ENCODE peak calls at places on chromosomes 3 and 15, in eight cellular contexts. U is germinal center; W is cardiac muscle cell; S is AML-193; O is effector CD4-positive, alpha-beta T cell; Y is activated gamma-delta T cell treated with Interleukin-2 at 50 U/mL for 16 hours; P is astrocyte of the spinal cord; A is HL-60. M is an unnamed sample.

GRCh38 chr15:26624128-26624527 is 148.7 kb downstream of the GABRB3 start:
- DNase-seq in S (no peak), Y (no peak), W (no peak), P (no peak), A (no peak), O (no peak), U (no peak), M (no peak)

GRCh38 chr15:30038667-30039523 is 43.9 kb upstream of the GOLGA8J start:
- DNase-seq in S (no peak), A (no peak), U (no peak), Y (no peak), W (no peak), O (no peak), P (no peak), M (no peak)

GRCh38 chr3:26345613-26346012 is 277.0 kb upstream of the LRRC3B start:
- DNase-seq in A (no peak), Y (no peak), S (no peak), W (no peak), O (no peak), P (no peak), U (no peak), M (no peak)

GRCh38 chr3:9820944-9821343 is 10.9 kb downstream of the TTLL3 start:
- DNase-seq in A (no peak), P (no peak), O (no peak), S (peak), U (no peak), W (peak), Y (no peak), M (no peak)

GRCh38 chr3:71064288-71064975 is 519.1 kb downstream of the FOXP1 start:
- DNase-seq in A (peak), W (peak), U (peak), S (peak), P (peak), Y (peak), O (peak), M (peak)

GRCh38 chr3:87810427-87810826 is 248.4 kb downstream of the CGGBP1 start:
- DNase-seq in U (no peak), W (no peak), P (peak), O (no peak), S (no peak), Y (no peak), A (no peak), M (no peak)

GRCh38 chr3:188455748-188456147 is 301.8 kb downstream of the LPP start:
- DNase-seq in O (no peak), P (no peak), S (no peak), A (no peak), Y (no peak), W (no peak), U (no peak), M (no peak)

GRCh38 chr3:132237652-132238032 is 79.6 kb upstream of the ACP3 start:
- DNase-seq in A (no peak), O (no peak), Y (no peak), S (no peak), P (no peak), U (no peak), W (no peak), M (no peak)

GRCh38 chr3:13770390-13771169 is 109.3 kb downstream of the WNT7A start:
- DNase-seq in W (no peak), P (no peak), S (no peak), A (no peak), U (no peak), O (no peak), Y (no peak), M (no peak)

GRCh38 chr15:25410649-25411048 is 28.2 kb downstream of the UBE3A start:
- DNase-seq in W (peak), A (peak), Y (no peak), U (no peak), P (no peak), O (no peak), S (peak), M (no peak)

GRCh38 chr15:58235961-58236360 is 97.8 kb downstream of the AQP9 start:
- DNase-seq in O (no peak), Y (no peak), U (no peak), A (no peak), P (no peak), S (no peak), W (no peak), M (no peak)

GRCh38 chr3:30292192-30292893 is 314.1 kb upstream of the TGFBR2 start:
- DNase-seq in P (peak), Y (no peak), W (peak), U (no peak), O (no peak), A (no peak), S (no peak), M (no peak)

GRCh38 chr15:58311551-58311950 is 120.2 kb upstream of the LIPC start:
- DNase-seq in Y (no peak), O (no peak), U (no peak), A (no peak), W (no peak), P (no peak), S (no peak), M (no peak)

GRCh38 chr3:23810342-23811116 is 4.8 kb downstream of the UBE2E1 start:
- DNase-seq in O (peak), A (peak), S (no peak), P (peak), W (peak), Y (peak), U (peak), M (peak)

GRCh38 chr3:29153811-29154210 is 127.1 kb upstream of the RBMS3 start:
- DNase-seq in W (peak), S (peak), U (no peak), P (no peak), Y (peak), O (no peak), A (peak), M (peak)

GRCh38 chr3:112360574-112360973 is 27.6 kb downstream of the CD200 start:
- DNase-seq in O (no peak), S (no peak), A (no peak), W (peak), U (no peak), Y (no peak), P (peak), M (no peak)

GRCh38 chr3:161171639-161172552 is 49.2 kb upstream of the NMD3 start:
- DNase-seq in S (no peak), O (no peak), P (peak), W (peak), A (no peak), Y (no peak), U (no peak), M (no peak)

GRCh38 chr3:125381314-125381713 is 6.2 kb upstream of the ZNF148 start:
- DNase-seq in W (no peak), A (no peak), Y (no peak), U (no peak), P (no peak), O (no peak), S (no peak), M (no peak)

GRCh38 chr3:40718681-40719080 is 193.9 kb downstream of the ZNF621 start:
- DNase-seq in A (peak), Y (no peak), O (no peak), U (peak), W (no peak), P (no peak), S (peak), M (no peak)

GRCh38 chr3:65677486-65677885 is 361.2 kb downstream of the MAGI1 start:
- DNase-seq in Y (no peak), U (no peak), A (no peak), P (no peak), W (no peak), S (no peak), O (no peak), M (no peak)

GRCh38 chr15:57634290-57634689 is 42.6 kb downstream of the MYZAP start:
- DNase-seq in Y (no peak), A (no peak), P (no peak), S (no peak), W (no peak), U (no peak), O (no peak), M (no peak)

GRCh38 chr15:29819979-29820801 is 2.1 kb downstream of the TJP1 start:
- DNase-seq in W (no peak), O (no peak), U (no peak), P (no peak), S (no peak), A (no peak), Y (no peak), M (no peak)

GRCh38 chr3:124854027-124854426 is 33.1 kb downstream of the ITGB5 start:
- DNase-seq in A (no peak), P (peak), U (no peak), W (no peak), O (no peak), Y (no peak), S (no peak), M (no peak)

GRCh38 chr3:160641675-160642330 is 35.2 kb upstream of the ARL14 start:
- DNase-seq in W (peak), O (no peak), S (no peak), Y (no peak), P (peak), U (no peak), A (no peak), M (no peak)

GRCh38 chr3:54745863-54746262 is 182.0 kb downstream of the LRTM1 start:
- DNase-seq in P (no peak), Y (no peak), U (no peak), W (no peak), O (no peak), A (no peak), S (no peak), M (no peak)

GRCh38 chr3:150956376-150956775 is 16.2 kb downstream of the CLRN1 start:
- DNase-seq in S (no peak), P (peak), A (no peak), W (peak), Y (no peak), U (no peak), O (no peak), M (no peak)

GRCh38 chr3:153210116-153210515 is 48.1 kb downstream of the RAP2B start:
- DNase-seq in W (peak), S (peak), U (no peak), Y (no peak), A (peak), P (peak), O (peak), M (no peak)

GRCh38 chr15:52020253-52021085 is 1.4 kb downstream of the MAPK6 start:
- DNase-seq in P (no peak), Y (no peak), U (peak), A (no peak), W (peak), S (no peak), O (no peak), M (peak)

GRCh38 chr3:37833790-37834189 is 27.9 kb upstream of the CTDSPL start:
- DNase-seq in W (no peak), U (no peak), O (no peak), P (no peak), S (peak), Y (no peak), A (no peak), M (no peak)

GRCh38 chr3:105967117-105967516 is 98.3 kb upstream of the CBLB start:
- DNase-seq in W (peak), P (no peak), U (no peak), O (no peak), Y (no peak), S (no peak), A (no peak), M (no peak)

GRCh38 chr3:151351648-151352047 is 22.3 kb upstream of the P2RY13 start:
- DNase-seq in Y (no peak), W (no peak), S (no peak), P (no peak), U (no peak), A (no peak), O (no peak), M (no peak)

GRCh38 chr3:52052831-52053306 is 3.5 kb downstream of the DUSP7 start:
- DNase-seq in S (peak), P (peak), U (peak), O (peak), A (peak), W (peak), Y (peak), M (peak)

GRCh38 chr15:77402740-77403379 is 17.0 kb downstream of the PEAK1 start:
- DNase-seq in Y (no peak), O (no peak), U (no peak), A (no peak), S (no peak), W (peak), P (peak), M (no peak)

GRCh38 chr3:25585361-25586166 is 79.1 kb downstream of the TOP2B start:
- DNase-seq in W (no peak), O (no peak), U (no peak), Y (no peak), A (no peak), S (no peak), P (peak), M (no peak)

GRCh38 chr15:94324117-94324826 is 92.9 kb downstream of the MCTP2 start:
- DNase-seq in U (peak), O (peak), P (peak), Y (peak), A (peak), W (peak), S (peak), M (peak)